ENCODE peak calls at places on chromosomes 6 and 20, in five cellular contexts. C, X, S, P and T are unnamed samples.

GRCh38 chr20:36873498-36874189 is 2.3 kb upstream of the TLDC2 start:
- DNase-seq in C (no peak), X (no peak), S (no peak), P (no peak), T (no peak)

GRCh38 chr6:83311231-83311630 is 118.1 kb downstream of the RWDD2A start:
- DNase-seq in C (no peak), X (peak), S (no peak), P (no peak), T (no peak)

GRCh38 chr6:25202505-25202904 is 76.7 kb upstream of the CARMIL1 start:
- DNase-seq in C (no peak), X (peak), S (no peak), P (no peak), T (no peak)

GRCh38 chr6:37176268-37177082 is 6.5 kb downstream of the PIM1 start:
- DNase-seq in C (no peak), X (peak), S (no peak), P (no peak), T (no peak)

GRCh38 chr20:58538752-58539151 is 23.6 kb upstream of the APCDD1L start:
- DNase-seq in C (no peak), X (no peak), S (no peak), P (no peak), T (no peak)

GRCh38 chr6:30357678-30358339 is 12.9 kb downstream of the RPP21 start:
- DNase-seq in C (no peak), X (peak), S (peak), P (peak), T (peak)

GRCh38 chr6:149904661-149905370 is 6.9 kb upstream of the RAET1E start:
- DNase-seq in C (peak), X (no peak), S (peak), P (no peak), T (no peak)

GRCh38 chr20:45300961-45301360 is 5.7 kb upstream of the RBPJL start:
- DNase-seq in C (no peak), X (peak), S (no peak), P (peak), T (peak)

GRCh38 chr6:112946051-112946450 is 598.9 kb downstream of the RFPL4B start:
- DNase-seq in C (no peak), X (peak), S (no peak), P (no peak), T (no peak)

GRCh38 chr6:31908791-31909190 is 6.9 kb upstream of the ZBTB12 start:
- DNase-seq in C (no peak), X (peak), S (no peak), P (no peak), T (no peak)

GRCh38 chr6:110399219-110400071 is 15.9 kb downstream of the DDO start:
- DNase-seq in C (no peak), X (no peak), S (no peak), P (no peak), T (no peak)

GRCh38 chr6:26286168-26286854 is 78.7 kb upstream of the BTN3A2 start:
- DNase-seq in C (peak), X (peak), S (peak), P (peak), T (peak)

GRCh38 chr6:135922746-135923145 is 71.2 kb downstream of the PDE7B start:
- DNase-seq in C (no peak), X (peak), S (no peak), P (no peak), T (no peak)

GRCh38 chr20:21796059-21796458 is 90.6 kb downstream of the PAX1 start:
- DNase-seq in C (no peak), X (no peak), S (no peak), P (no peak), T (no peak)

GRCh38 chr20:14197097-14197496 is 140.3 kb downstream of the FLRT3 start:
- DNase-seq in C (no peak), X (peak), S (no peak), P (no peak), T (no peak)

GRCh38 chr20:4571759-4572531 is 149.8 kb upstream of the PRND start:
- DNase-seq in C (no peak), X (no peak), S (no peak), P (no peak), T (no peak)

GRCh38 chr6:53629862-53630532 is 35.6 kb downstream of the KLHL31 start:
- DNase-seq in C (no peak), X (no peak), S (no peak), P (no peak), T (no peak)

GRCh38 chr6:116403205-116403604 is 32.5 kb downstream of the DSE start:
- DNase-seq in C (no peak), X (no peak), S (no peak), P (no peak), T (no peak)

GRCh38 chr20:48234951-48235350 is 449.7 kb upstream of the SULF2 start:
- DNase-seq in C (no peak), X (no peak), S (no peak), P (no peak), T (no peak)

GRCh38 chr6:33655155-33655554 is 34.0 kb downstream of the ITPR3 start:
- DNase-seq in C (no peak), X (no peak), S (no peak), P (no peak), T (no peak)

GRCh38 chr6:44411141-44411540 is 23.6 kb downstream of the CDC5L start:
- DNase-seq in C (no peak), X (no peak), S (no peak), P (no peak), T (no peak)

GRCh38 chr6:4607026-4607704 is 169.0 kb upstream of the CDYL start:
- DNase-seq in C (no peak), X (peak), S (peak), P (no peak), T (peak)

GRCh38 chr6:134175532-134176282 is 123.3 kb upstream of the SLC2A12 start:
- DNase-seq in C (peak), X (peak), S (peak), P (peak), T (peak)

GRCh38 chr20:53847843-53848185 is 222.6 kb downstream of the BCAS1 start:
- DNase-seq in C (no peak), X (no peak), S (no peak), P (no peak), T (no peak)

GRCh38 chr6:165850434-165851019 is 187.5 kb upstream of the PDE10A start:
- DNase-seq in C (peak), X (peak), S (peak), P (peak), T (peak)

GRCh38 chr20:36848078-36848660 is 27.8 kb upstream of the TLDC2 start:
- DNase-seq in C (peak), X (peak), S (no peak), P (peak), T (no peak)

GRCh38 chr20:19253316-19253715 is 40.9 kb downstream of the SLC24A3 start:
- DNase-seq in C (no peak), X (no peak), S (no peak), P (no peak), T (no peak)

GRCh38 chr6:117615981-117616961 is 14.0 kb upstream of the GOPC start:
- DNase-seq in C (no peak), X (no peak), S (no peak), P (no peak), T (no peak)

GRCh38 chr6:154432533-154433476 is 76.2 kb upstream of the IPCEF1 start:
- DNase-seq in C (no peak), X (peak), S (no peak), P (no peak), T (no peak)

GRCh38 chr6:24932832-24933231 is 2.9 kb downstream of the RIPOR2 start:
- DNase-seq in C (no peak), X (no peak), S (no peak), P (no peak), T (no peak)

GRCh38 chr6:109060585-109060984 is 34.1 kb downstream of the SESN1 start:
- DNase-seq in C (no peak), X (peak), S (no peak), P (no peak), T (no peak)

GRCh38 chr20:39112196-39112743 is 150.1 kb downstream of the DHX35 start:
- DNase-seq in C (no peak), X (peak), S (no peak), P (peak), T (peak)

GRCh38 chr20:10986586-10986985 is 312.8 kb upstream of the JAG1 start:
- DNase-seq in C (no peak), X (no peak), S (no peak), P (no peak), T (no peak)

GRCh38 chr6:14288910-14289309 is 171.3 kb downstream of the CD83 start:
- DNase-seq in C (no peak), X (no peak), S (no peak), P (no peak), T (no peak)

GRCh38 chr6:158115508-158115907 is 52.6 kb downstream of the SERAC1 start:
- DNase-seq in C (no peak), X (no peak), S (no peak), P (no peak), T (no peak)

GRCh38 chr20:23907579-23907978 is 28.0 kb upstream of the CST5 start:
- DNase-seq in C (no peak), X (no peak), S (no peak), P (no peak), T (no peak)

GRCh38 chr20:17381701-17382100 is 149.5 kb downstream of the BFSP1 start:
- DNase-seq in C (no peak), X (no peak), S (no peak), P (no peak), T (no peak)

GRCh38 chr20:16637814-16638213 is 64.6 kb upstream of the KIF16B start:
- DNase-seq in C (no peak), X (no peak), S (no peak), P (no peak), T (no peak)

GRCh38 chr6:21523652-21524051 is 69.9 kb upstream of the SOX4 start:
- DNase-seq in C (no peak), X (no peak), S (no peak), P (no peak), T (no peak)
- TF ChIP-seq CTCF in C (no peak), X (no peak), S (no peak), P (no peak), T (no peak)

GRCh38 chr20:64146936-64147451 is 17.3 kb upstream of the MYT1 start:
- DNase-seq in C (no peak), X (no peak), S (no peak), P (no peak), T (no peak)

GRCh38 chr20:64143018-64143801 is 21.0 kb upstream of the MYT1 start:
- DNase-seq in C (no peak), X (no peak), S (no peak), P (no peak), T (no peak)

GRCh38 chr20:64144144-64144912 is 19.9 kb upstream of the MYT1 start:
- DNase-seq in C (no peak), X (no peak), S (no peak), P (no peak), T (no peak)

GRCh38 chr20:64146301-64146935 is 17.8 kb upstream of the MYT1 start:
- DNase-seq in C (no peak), X (no peak), S (no peak), P (no peak), T (no peak)

DNA sequence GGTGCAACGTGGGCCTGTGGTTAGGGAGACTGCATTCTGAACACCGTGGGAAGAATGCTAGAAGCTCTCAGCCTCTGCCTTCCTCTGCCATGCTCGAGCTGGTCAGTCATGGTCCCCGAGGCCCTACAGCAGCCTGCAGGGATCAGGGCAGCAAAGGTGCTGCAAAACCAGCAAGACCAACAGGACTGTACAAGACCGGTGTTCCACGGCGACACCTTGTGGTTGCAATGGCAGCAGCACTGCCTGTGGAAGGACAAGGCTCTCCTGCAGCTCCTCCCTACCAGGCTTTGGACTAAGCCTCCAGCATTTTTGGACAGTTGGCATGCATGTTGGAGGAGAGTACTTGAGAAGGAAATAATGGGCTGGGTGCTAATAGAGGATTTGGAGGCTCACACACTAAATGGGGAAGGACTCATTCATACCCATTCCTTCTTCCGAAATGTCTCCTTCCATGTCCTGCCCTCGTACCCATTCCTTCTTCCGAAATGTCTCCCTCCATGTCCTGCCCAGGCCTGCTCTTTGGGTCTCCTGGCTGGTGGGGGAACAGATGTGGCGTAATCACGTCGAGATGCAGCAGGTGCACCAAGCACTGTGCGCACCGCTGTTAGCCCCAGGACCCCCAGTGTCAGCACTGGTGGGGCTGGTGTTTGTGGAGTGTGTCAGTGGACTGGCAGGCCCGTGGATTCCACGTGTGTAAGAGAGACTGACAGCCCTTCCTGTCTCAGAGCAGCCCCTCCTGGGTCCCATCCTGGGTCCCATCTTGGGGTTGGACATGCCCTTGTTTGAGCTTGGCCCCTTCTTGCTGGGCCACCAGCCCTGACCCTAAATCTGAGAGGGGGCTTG is 18.6 kb upstream of the MYT1 start:
- DNase-seq in C (no peak), X (no peak), S (no peak), P (no peak), T (no peak)
- TF ChIP-seq CTCF in C (no peak), X (peak), S (no peak), P (no peak), T (peak)

DNA sequence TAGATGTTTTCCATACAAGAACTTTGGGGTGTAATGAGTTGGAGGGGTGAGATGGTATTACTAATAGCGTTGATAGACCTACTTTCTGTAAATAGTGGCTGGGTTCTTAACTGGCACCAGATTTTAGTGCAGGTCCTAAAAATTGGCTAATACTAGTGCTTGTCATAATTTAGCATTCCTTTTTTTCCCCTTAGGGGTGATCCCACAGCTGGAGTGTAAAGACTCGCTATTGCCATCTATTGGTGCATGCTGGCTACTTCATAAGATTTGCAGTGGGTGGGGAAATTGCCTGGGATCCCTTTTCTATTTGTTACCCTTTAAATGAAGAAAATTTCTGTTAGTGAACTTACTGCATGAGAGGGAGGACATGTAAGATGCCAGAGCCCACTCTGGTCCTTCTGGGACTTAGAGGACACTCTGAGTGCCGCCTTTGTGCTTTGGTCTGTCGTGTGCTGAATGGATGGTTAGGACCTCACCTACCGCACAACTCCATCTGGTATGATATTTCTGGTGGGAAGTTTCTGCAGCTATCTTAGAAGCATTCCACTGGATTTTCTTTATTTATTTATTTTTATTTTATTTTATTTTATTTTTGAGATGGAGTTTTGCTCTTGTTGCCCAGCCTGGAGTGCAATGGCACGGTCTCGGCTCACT is 195.5 kb downstream of the JARID2 start:
- DNase-seq in C (no peak), X (peak), S (peak), P (peak), T (peak)
- TF ChIP-seq CTCF in C (peak), X (peak), S (peak), P (peak), T (peak)

GRCh38 chr6:47319382-47319781 is 9.7 kb upstream of the TNFRSF21 start:
- DNase-seq in C (no peak), X (no peak), S (no peak), P (no peak), T (no peak)

GRCh38 chr6:47318236-47318974 is 8.7 kb upstream of the TNFRSF21 start:
- DNase-seq in C (no peak), X (no peak), S (no peak), P (no peak), T (no peak)

GRCh38 chr6:47319867-47320266 is 10.2 kb upstream of the TNFRSF21 start:
- DNase-seq in C (no peak), X (no peak), S (no peak), P (no peak), T (no peak)

GRCh38 chr6:47323887-47324286 is 14.2 kb upstream of the TNFRSF21 start:
- DNase-seq in C (no peak), X (no peak), S (no peak), P (no peak), T (no peak)

GRCh38 chr6:47321582-47321981 is 11.9 kb upstream of the TNFRSF21 start:
- DNase-seq in C (no peak), X (no peak), S (no peak), P (no peak), T (no peak)
- TF ChIP-seq CTCF in C (no peak), X (no peak), S (no peak), P (no peak), T (no peak)